ENCODE peak calls at places on chromosomes 12 and 14, in four cellular contexts. Q is tibial nerve, C is left cardiac atrium, L is AG20443. S is an unnamed sample.

GRCh38 chr12:64780220-64780530 is 21.0 kb upstream of the GNS start:
- DNase-seq in Q (no peak), C (no peak), L (no peak), S (no peak)

GRCh38 chr12:54759751-54760150 is 94.6 kb upstream of the MUCL1 start:
- DNase-seq in L (peak), C (no peak), Q (no peak), S (no peak)

GRCh38 chr14:81474685-81475324 is 58.8 kb downstream of the SEL1L start:
- DNase-seq in L (no peak), Q (no peak), C (no peak), S (no peak)

GRCh38 chr12:24770851-24771250 is 178.1 kb downstream of the BCAT1 start:
- DNase-seq in C (no peak), L (no peak), Q (no peak), S (no peak)

GRCh38 chr14:35404496-35405303 is at the start of gene NFKBIA:
- DNase-seq in L (peak), C (peak), Q (peak), S (peak)

GRCh38 chr12:49623142-49623899 is at the start of gene PRPF40B:
- DNase-seq in C (peak), Q (peak), L (peak), S (peak)

GRCh38 chr14:34355584-34356266 is 106.3 kb downstream of the SPTSSA start:
- DNase-seq in L (peak), C (no peak), Q (peak), S (no peak)

GRCh38 chr14:80426686-80427085 is 215.4 kb upstream of the DIO2 start:
- DNase-seq in L (no peak), Q (no peak), C (no peak), S (no peak)

GRCh38 chr12:94618995-94619695 is 31.2 kb downstream of the TMCC3 start:
- DNase-seq in Q (no peak), C (no peak), L (peak), S (no peak)

GRCh38 chr14:69366761-69367160 is 31.3 kb downstream of the ERH start:
- DNase-seq in L (no peak), C (no peak), Q (no peak), S (no peak)

GRCh38 chr12:102916252-102917025 is 605 bp downstream of the PAH start:
- DNase-seq in L (no peak), Q (no peak), C (no peak), S (no peak)

GRCh38 chr14:103129301-103130016 is 6.2 kb downstream of the TNFAIP2 start:
- DNase-seq in Q (no peak), L (no peak), C (no peak), S (no peak)

GRCh38 chr14:92693998-92694780 is 54.2 kb downstream of the LGMN start:
- DNase-seq in C (no peak), L (no peak), Q (no peak), S (no peak)

GRCh38 chr12:49365542-49365941 is 1.7 kb upstream of the SPATS2 start:
- DNase-seq in L (no peak), C (no peak), Q (no peak), S (no peak)

GRCh38 chr12:47361389-47362031 is 281.8 kb upstream of the AMIGO2 start:
- DNase-seq in C (no peak), Q (no peak), L (no peak), S (no peak)

GRCh38 chr12:67038486-67038885 is 230.7 kb upstream of the CAND1 start:
- DNase-seq in Q (no peak), C (no peak), L (no peak), S (no peak)

GRCh38 chr12:7832059-7832696 is 40.5 kb downstream of the SLC2A14 start:
- DNase-seq in Q (peak), L (peak), C (no peak), S (no peak)

GRCh38 chr14:63283501-63284248 is 35.1 kb downstream of the GPHB5 start:
- DNase-seq in Q (no peak), L (no peak), C (no peak), S (no peak)

GRCh38 chr12:89497467-89497866 is 27.1 kb downstream of the GALNT4 start:
- DNase-seq in Q (peak), L (no peak), C (no peak), S (no peak)

GRCh38 chr12:68405292-68405900 is 73.2 kb upstream of the MDM1 start:
- DNase-seq in L (no peak), Q (peak), C (no peak), S (no peak)

GRCh38 chr12:125280482-125281377 is 215.5 kb downstream of the AACS start:
- DNase-seq in Q (no peak), C (no peak), L (no peak), S (no peak)

GRCh38 chr14:90575781-90576180 is 179.0 kb downstream of the CALM1 start:
- DNase-seq in Q (no peak), C (no peak), L (no peak), S (no peak)

GRCh38 chr14:79825046-79825521 is 386.2 kb downstream of the DIO2 start:
- DNase-seq in Q (peak), L (no peak), C (no peak), S (no peak)

GRCh38 chr12:76643438-76643837 is 83.9 kb upstream of the OSBPL8 start:
- DNase-seq in C (no peak), L (no peak), Q (no peak), S (no peak)

GRCh38 chr12:132743831-132744230 is 17.8 kb downstream of the ANKLE2 start:
- DNase-seq in Q (no peak), L (no peak), C (no peak), S (no peak)

GRCh38 chr12:57844725-57845477 is 1.6 kb downstream of the CTDSP2 start:
- DNase-seq in L (peak), C (peak), Q (peak), S (peak)

GRCh38 chr12:6570264-6570887 is 2.3 kb upstream of the NOP2 start:
- DNase-seq in Q (no peak), C (peak), L (peak), S (peak)

GRCh38 chr12:110281549-110282342 is 699 bp downstream of the ATP2A2 start:
- DNase-seq in C (peak), Q (peak), L (peak), S (peak)

GRCh38 chr14:96069421-96069820 is 30.3 kb downstream of the C14orf132 start:
- DNase-seq in L (no peak), C (no peak), Q (no peak), S (no peak)

GRCh38 chr12:53659011-53659551 is 16.8 kb downstream of the ATP5MC2 start:
- DNase-seq in L (peak), Q (peak), C (peak), S (no peak)

GRCh38 chr12:92506460-92506859 is 196.3 kb upstream of the PLEKHG7 start:
- DNase-seq in Q (no peak), C (no peak), L (no peak), S (no peak)

GRCh38 chr14:57066887-57067513 is 201.7 kb downstream of the EXOC5 start:
- DNase-seq in Q (no peak), L (peak), C (peak), S (no peak)

S was measured in Right ventricle myocardium inferior.